ENCODE peak calls at places on chromosomes 1 and 21, in four cellular contexts. One of them, this sample, is unnamed.

GRCh38 chr21:36615274-36615964 is 83.5 kb upstream of the SIM2 start:
- DNase-seq in IMR-90: no peak
- DNase-seq in K562: no peak
- DNase-seq in HepG2: peak
- DNase-seq in this sample: peak

GRCh38 chr1:32892368-32893197 is 6.3 kb downstream of the HPCA start:
- DNase-seq in IMR-90: no peak
- DNase-seq in K562: peak
- DNase-seq in HepG2: no peak
- DNase-seq in this sample: peak

GRCh38 chr1:162003825-162004205 is 19.9 kb downstream of the OLFML2B start:
- DNase-seq in IMR-90: peak
- DNase-seq in K562: no peak
- DNase-seq in HepG2: no peak
- DNase-seq in this sample: no peak

GRCh38 chr1:171252482-171252881 is 4.2 kb downstream of the FMO1 start:
- DNase-seq in IMR-90: no peak
- DNase-seq in K562: no peak
- DNase-seq in HepG2: no peak
- DNase-seq in this sample: no peak

GRCh38 chr1:55741516-55741915 is 526.4 kb upstream of the USP24 start:
- DNase-seq in IMR-90: peak
- DNase-seq in K562: no peak
- DNase-seq in HepG2: no peak
- DNase-seq in this sample: no peak

GRCh38 chr1:24104854-24105253 is 7.1 kb downstream of the MYOM3 start:
- DNase-seq in IMR-90: no peak
- DNase-seq in K562: no peak
- DNase-seq in HepG2: no peak
- DNase-seq in this sample: no peak

GRCh38 chr1:84247425-84248220 is 53.9 kb upstream of the SAMD13 start:
- DNase-seq in IMR-90: peak
- DNase-seq in K562: peak
- DNase-seq in HepG2: no peak
- DNase-seq in this sample: peak

GRCh38 chr21:33492571-33492970 is 1.1 kb upstream of the DNAJC28 start:
- DNase-seq in IMR-90: peak
- DNase-seq in K562: no peak
- DNase-seq in HepG2: no peak
- DNase-seq in this sample: no peak

GRCh38 chr21:42570841-42571387 is 57.3 kb downstream of the SLC37A1 start:
- DNase-seq in IMR-90: no peak
- DNase-seq in K562: no peak
- DNase-seq in HepG2: no peak
- DNase-seq in this sample: peak

GRCh38 chr1:157369808-157370521 is 182.3 kb downstream of the FCRL5 start:
- DNase-seq in IMR-90: peak
- DNase-seq in K562: peak
- DNase-seq in HepG2: peak
- DNase-seq in this sample: peak

GRCh38 chr1:228544021-228544850 is 57.1 kb downstream of the RNF187 start:
- DNase-seq in IMR-90: no peak
- DNase-seq in K562: no peak
- DNase-seq in HepG2: no peak
- DNase-seq in this sample: no peak

GRCh38 chr1:1282998-1283397 is 2.8 kb downstream of the SCNN1D start:
- DNase-seq in IMR-90: peak
- DNase-seq in K562: no peak
- DNase-seq in HepG2: no peak
- DNase-seq in this sample: no peak

GRCh38 chr1:156900019-156900718 is 6.7 kb downstream of the PEAR1 start:
- DNase-seq in IMR-90: peak
- DNase-seq in K562: no peak
- DNase-seq in HepG2: no peak
- DNase-seq in this sample: no peak

GRCh38 chr1:32969556-32969955 is 4.9 kb upstream of the RNF19B start:
- DNase-seq in IMR-90: no peak
- DNase-seq in K562: no peak
- DNase-seq in HepG2: no peak
- DNase-seq in this sample: no peak

GRCh38 chr1:201887116-201887866 is 1.4 kb upstream of the SHISA4 start:
- DNase-seq in IMR-90: no peak
- DNase-seq in K562: no peak
- DNase-seq in HepG2: no peak
- DNase-seq in this sample: no peak

GRCh38 chr1:52674497-52675384 is 23.4 kb downstream of the COA7 start:
- DNase-seq in IMR-90: peak
- DNase-seq in K562: peak
- DNase-seq in HepG2: no peak
- DNase-seq in this sample: no peak

GRCh38 chr21:39065912-39066311 is 117.3 kb downstream of the PSMG1 start:
- DNase-seq in IMR-90: no peak
- DNase-seq in K562: no peak
- DNase-seq in HepG2: no peak
- DNase-seq in this sample: no peak

GRCh38 chr21:39863111-39863510 is 4.1 kb upstream of the PCP4 start:
- DNase-seq in IMR-90: no peak
- DNase-seq in K562: no peak
- DNase-seq in HepG2: no peak
- DNase-seq in this sample: no peak

GRCh38 chr1:51280321-51281096 is 44.4 kb downstream of the RNF11 start:
- DNase-seq in IMR-90: no peak
- DNase-seq in K562: no peak
- DNase-seq in HepG2: no peak
- DNase-seq in this sample: no peak

GRCh38 chr1:20678599-20678998 is 17.4 kb upstream of the DDOST start:
- DNase-seq in IMR-90: no peak
- DNase-seq in K562: no peak
- DNase-seq in HepG2: no peak
- DNase-seq in this sample: no peak

GRCh38 chr1:101444873-101445618 is 208.2 kb downstream of the S1PR1 start:
- DNase-seq in IMR-90: no peak
- DNase-seq in K562: no peak
- DNase-seq in HepG2: no peak
- DNase-seq in this sample: no peak

GRCh38 chr1:92211166-92211565 is 6.5 kb upstream of the C1orf146 start:
- DNase-seq in IMR-90: peak
- DNase-seq in K562: no peak
- DNase-seq in HepG2: no peak
- DNase-seq in this sample: no peak

GRCh38 chr1:192476802-192477298 is 98.7 kb upstream of the RGS1 start:
- DNase-seq in IMR-90: peak
- DNase-seq in K562: no peak
- DNase-seq in HepG2: no peak
- DNase-seq in this sample: no peak

GRCh38 chr1:17016317-17016661 is 4.6 kb upstream of the ATP13A2 start:
- DNase-seq in IMR-90: peak
- DNase-seq in K562: no peak
- DNase-seq in HepG2: no peak
- DNase-seq in this sample: no peak

GRCh38 chr1:110498270-110498669 is 20.7 kb downstream of the KCNA10 start:
- DNase-seq in IMR-90: no peak
- DNase-seq in K562: no peak
- DNase-seq in HepG2: no peak
- DNase-seq in this sample: no peak

GRCh38 chr1:33367488-33368405 is 46.8 kb upstream of the A3GALT2 start:
- DNase-seq in IMR-90: peak
- DNase-seq in K562: peak
- DNase-seq in HepG2: peak
- DNase-seq in this sample: peak

GRCh38 chr1:107666493-107666892 is 298.5 kb downstream of the VAV3 start:
- DNase-seq in IMR-90: no peak
- DNase-seq in K562: no peak
- DNase-seq in HepG2: no peak
- DNase-seq in this sample: no peak

DNA sequence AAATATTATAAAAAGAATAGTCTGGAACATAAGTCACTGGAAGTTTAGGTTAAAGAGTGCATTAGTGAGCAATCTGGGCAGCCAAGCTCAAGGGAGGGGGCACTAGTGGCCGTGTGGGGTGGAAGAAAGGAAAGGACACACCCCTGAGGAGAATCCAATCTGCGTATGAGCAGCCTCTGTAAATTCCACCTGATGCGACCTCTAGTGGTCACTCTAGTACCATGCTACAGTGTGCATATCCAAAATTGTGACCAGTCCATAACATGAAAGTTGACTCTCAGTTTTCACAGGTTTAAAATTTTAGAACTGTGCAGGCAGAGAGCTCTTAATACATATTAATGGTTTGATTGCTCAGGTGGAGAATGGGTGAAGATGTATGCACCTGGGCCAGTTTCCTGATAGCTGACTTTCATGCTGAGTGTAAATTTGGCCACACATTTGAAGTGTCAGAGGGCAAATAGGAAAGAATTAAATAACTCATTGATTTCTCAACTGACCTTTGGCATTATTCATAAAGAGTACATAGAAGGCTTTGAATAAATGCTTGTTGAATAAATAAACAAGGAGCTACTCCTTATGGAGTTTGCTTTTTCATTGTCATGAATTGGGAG is 105.9 kb upstream of the C21orf91 start:
- DNase-seq in IMR-90: peak
- DNase-seq in K562: peak
- DNase-seq in HepG2: peak
- DNase-seq in this sample: peak
- TF ChIP-seq MAZ in IMR-90: no peak
- TF ChIP-seq MAZ in K562: peak
- TF ChIP-seq MAZ in HepG2: no peak
- TF ChIP-seq MAZ in this sample: no peak

DNA sequence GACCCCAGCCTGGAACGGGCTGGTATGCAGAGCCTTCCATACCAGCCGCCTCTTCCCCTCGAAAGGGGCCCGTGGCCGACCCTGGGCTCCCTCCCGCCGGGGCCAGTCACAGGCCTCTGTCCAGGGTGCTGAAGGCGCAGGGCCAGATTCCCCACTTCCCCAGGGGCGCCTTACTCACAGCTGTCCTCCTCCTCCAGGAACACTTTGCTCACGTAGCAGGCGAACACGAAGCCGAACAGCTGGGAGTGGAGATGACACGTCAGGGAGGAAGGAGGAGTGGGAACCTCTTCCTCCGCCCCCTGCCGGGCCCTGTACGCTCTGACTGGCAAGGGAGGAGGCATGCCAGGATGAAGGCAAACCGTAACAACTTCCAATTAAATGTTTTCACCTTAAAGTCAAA is 57.3 kb downstream of the NKAIN1 start:
- DNase-seq in IMR-90: peak
- DNase-seq in K562: peak
- DNase-seq in HepG2: peak
- DNase-seq in this sample: peak
- TF ChIP-seq CTCF in IMR-90: peak
- TF ChIP-seq CTCF in K562: peak
- TF ChIP-seq CTCF in HepG2: peak
- TF ChIP-seq CTCF in this sample: peak

DNA sequence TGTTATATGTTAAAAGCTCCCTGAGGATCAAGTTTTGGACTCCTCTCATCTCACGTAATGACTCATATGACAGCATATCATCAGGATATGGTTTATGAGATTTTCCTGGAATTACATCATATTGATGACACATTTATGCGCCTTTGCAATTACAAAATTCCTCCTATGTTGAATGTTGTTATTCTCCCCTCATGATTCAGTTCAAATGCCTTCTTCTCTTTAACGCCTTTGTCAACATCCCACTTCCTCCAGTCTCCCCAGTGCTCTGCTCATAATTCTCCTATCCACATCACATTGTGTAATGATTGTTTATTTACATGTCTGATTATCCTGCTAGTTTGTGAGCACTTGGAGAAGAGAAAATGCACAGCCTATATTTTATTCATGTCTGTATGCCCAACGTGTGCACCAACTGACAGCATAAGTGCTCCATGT is 80.9 kb upstream of the BACH1 start:
- DNase-seq in IMR-90: peak
- DNase-seq in K562: no peak
- DNase-seq in HepG2: peak
- DNase-seq in this sample: peak
- TF ChIP-seq MAZ in IMR-90: no peak
- TF ChIP-seq MAZ in K562: no peak
- TF ChIP-seq MAZ in HepG2: no peak
- TF ChIP-seq MAZ in this sample: no peak

DNA sequence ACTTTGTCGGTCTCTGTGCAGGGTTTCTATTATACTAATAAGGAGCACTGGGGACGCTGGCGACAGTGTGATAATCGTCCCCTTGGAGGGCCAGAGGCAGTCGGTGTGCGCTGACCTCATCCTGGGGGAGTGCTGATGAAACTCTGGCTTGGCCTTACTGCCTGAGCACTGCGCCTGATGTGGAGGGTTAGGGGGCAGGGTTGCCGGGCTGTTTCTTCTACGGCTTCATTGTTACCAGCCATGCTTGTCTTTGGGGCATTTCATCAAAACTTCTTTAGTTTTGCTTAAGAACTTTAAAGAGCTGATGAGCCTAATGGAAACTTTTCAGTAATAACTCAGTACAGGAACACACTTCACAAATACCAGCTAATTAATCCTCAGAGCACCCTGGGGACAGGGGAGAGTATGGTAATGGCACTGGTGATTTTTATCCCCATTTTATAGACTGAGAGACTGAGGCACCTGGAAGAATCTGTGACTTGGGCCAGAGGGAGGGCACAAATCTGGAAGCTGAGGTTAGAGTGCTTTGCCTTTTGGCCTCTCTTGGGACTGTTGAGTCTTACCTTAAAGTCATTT is 81.8 kb downstream of the PEX14 start:
- DNase-seq in IMR-90: no peak
- DNase-seq in K562: no peak
- DNase-seq in HepG2: no peak
- DNase-seq in this sample: no peak
- TF ChIP-seq CTCF in IMR-90: no peak
- TF ChIP-seq CTCF in K562: no peak
- TF ChIP-seq CTCF in HepG2: no peak
- TF ChIP-seq CTCF in this sample: no peak

GRCh38 chr1:3869751-3870301 is 12.6 kb downstream of the DFFB start:
- DNase-seq in IMR-90: no peak
- DNase-seq in K562: peak
- DNase-seq in HepG2: no peak
- DNase-seq in this sample: no peak
- TF ChIP-seq MAZ in IMR-90: no peak
- TF ChIP-seq MAZ in K562: peak
- TF ChIP-seq MAZ in HepG2: no peak
- TF ChIP-seq MAZ in this sample: no peak

GRCh38 chr1:47769279-47769678 is 227.9 kb downstream of the TRABD2B start:
- DNase-seq in IMR-90: no peak
- DNase-seq in K562: no peak
- DNase-seq in HepG2: no peak
- DNase-seq in this sample: no peak
- TF ChIP-seq CTCF in IMR-90: no peak
- TF ChIP-seq CTCF in K562: no peak
- TF ChIP-seq CTCF in HepG2: no peak
- TF ChIP-seq CTCF in this sample: no peak

GRCh38 chr1:54543729-54544496 is 4.1 kb upstream of the ACOT11 start:
- DNase-seq in IMR-90: peak
- DNase-seq in K562: no peak
- DNase-seq in HepG2: no peak
- DNase-seq in this sample: no peak
- TF ChIP-seq MAZ in IMR-90: no peak
- TF ChIP-seq MAZ in K562: no peak
- TF ChIP-seq MAZ in HepG2: no peak
- TF ChIP-seq MAZ in this sample: no peak

This sample was measured in A549.